ENCODE peak calls at places on chromosomes 11 and 22, in ten cellular contexts. T is fibroblast of the aortic adventitia; U is lung microvascular endothelial cell; B is renal cortical epithelial cell; H is GM03348; A is activated CD8-positive, alpha-beta T cell treated with anti-CD3 and anti-CD28 coated beads for 36 hours; P is vagina; X is brain microvascular endothelial cell; N is NCI-H1417; L is GM06990. J is an unnamed sample.

GRCh38 chr22:47601666-47602065 is 839.2 kb downstream of the TBC1D22A start:
- DNase-seq in H (no peak), B (no peak), L (no peak), T (no peak), N (no peak), U (no peak), P (peak), A (no peak), X (no peak), J (no peak)

GRCh38 chr11:44906641-44907040 is 44.0 kb downstream of the TP53I11 start:
- DNase-seq in U (no peak), X (no peak), B (no peak), P (no peak), H (no peak), T (no peak), N (no peak), A (no peak), L (no peak), J (no peak)

GRCh38 chr11:80993561-80993960 is 1552.7 kb upstream of the TENM4 start:
- DNase-seq in X (peak), H (peak), U (no peak), L (no peak), T (peak), N (no peak), A (no peak), P (no peak), B (no peak), J (no peak)

GRCh38 chr11:110711448-110711775 is 825 bp downstream of the ARHGAP20 start:
- DNase-seq in B (no peak), L (peak), P (no peak), H (no peak), N (no peak), X (no peak), A (no peak), U (no peak), T (no peak), J (no peak)

GRCh38 chr11:130510407-130511006 is 62.1 kb downstream of the ADAMTS15 start:
- DNase-seq in U (no peak), N (no peak), H (no peak), A (no peak), P (peak), B (no peak), T (peak), L (no peak), X (peak), J (peak)

GRCh38 chr11:59610289-59610688 is 5.3 kb downstream of the OSBP start:
- DNase-seq in P (no peak), A (peak), N (no peak), X (no peak), B (no peak), H (no peak), U (no peak), T (no peak), L (no peak), J (no peak)

GRCh38 chr11:32839308-32839707 is 9.6 kb downstream of the PRRG4 start:
- DNase-seq in H (no peak), T (no peak), A (no peak), B (no peak), N (no peak), X (no peak), U (no peak), L (no peak), P (no peak), J (no peak)

GRCh38 chr11:13468750-13469149 is 5.7 kb upstream of the BTBD10 start:
- DNase-seq in N (no peak), L (no peak), A (no peak), T (no peak), X (no peak), B (no peak), U (no peak), P (no peak), H (no peak), J (no peak)

GRCh38 chr11:89235976-89236375 is 58.3 kb downstream of the TYR start:
- DNase-seq in N (no peak), A (no peak), H (no peak), P (no peak), U (no peak), B (no peak), X (no peak), L (no peak), T (no peak), J (no peak)

J was measured in adipocyte.